ENCODE peak calls at places on chromosomes 12 and 14, in eight cellular contexts. U is NB4, I is A549, P is spleen, R is transverse colon, B is gastrocnemius medialis, X is testis, A is stomach. Z is an unnamed sample.

GRCh38 chr12:51913071-51914033 is 6.0 kb downstream of the ACVRL1 start:
- DNase-seq in X (no peak), B (no peak), R (no peak), I (no peak), P (no peak), A (no peak), U (peak; percentile 27), Z (no peak)

GRCh38 chr14:56686416-56686815 is 106.8 kb downstream of the TMEM260 start:
- DNase-seq in U (no peak), X (no peak), R (peak; percentile 8), A (peak; percentile 41), B (no peak), P (no peak), I (no peak), Z (peak; percentile 75)

GRCh38 chr14:33589334-33589733 is 361.5 kb downstream of the EGLN3 start:
- DNase-seq in P (no peak), R (no peak), A (peak; percentile 49), X (no peak), U (no peak), B (no peak), I (no peak), Z (peak; percentile 30)

GRCh38 chr12:988616-989015 is 2.4 kb upstream of the ERC1 start:
- DNase-seq in X (no peak), R (no peak), A (no peak), P (no peak), U (peak; percentile 43), B (no peak), I (no peak), Z (no peak)

GRCh38 chr14:64811676-64812075 is 68.0 kb downstream of the SPTB start:
- DNase-seq in B (no peak), R (no peak), I (no peak), A (no peak), U (no peak), P (no peak), X (no peak), Z (no peak)

GRCh38 chr14:95233702-95234241 is 76.4 kb upstream of the DICER1 start:
- DNase-seq in B (peak; percentile 47), X (peak; percentile 79), R (peak; percentile 61), U (peak; percentile 58), I (no peak), A (no peak), P (peak; percentile 75), Z (peak; percentile 95)

GRCh38 chr12:45725631-45726593 is 3.6 kb upstream of the ARID2 start:
- DNase-seq in A (no peak), X (peak; percentile 43), R (peak; percentile 17), P (peak; percentile 77), B (no peak), I (peak; percentile 53), U (peak; percentile 69), Z (peak; percentile 12)

GRCh38 chr12:123991402-123991951 is 18.5 kb downstream of the ZNF664 start:
- DNase-seq in P (no peak), X (no peak), B (no peak), A (no peak), R (no peak), U (no peak), I (no peak), Z (no peak)

GRCh38 chr14:105418269-105419054 is 1.2 kb upstream of the MTA1 start:
- DNase-seq in I (no peak), U (no peak), B (no peak), P (no peak), A (no peak), R (no peak), X (no peak), Z (no peak)
- H3K4me3 ChIP-seq in I (peak overlapping the region; percentile 97), U (no peak overlapping the region), B (peak overlapping the region; percentile 75), P (peak overlapping the region; percentile 76), A (no peak overlapping the region), R (no peak overlapping the region), X (no peak overlapping the region), Z (no peak overlapping the region)

DNA sequence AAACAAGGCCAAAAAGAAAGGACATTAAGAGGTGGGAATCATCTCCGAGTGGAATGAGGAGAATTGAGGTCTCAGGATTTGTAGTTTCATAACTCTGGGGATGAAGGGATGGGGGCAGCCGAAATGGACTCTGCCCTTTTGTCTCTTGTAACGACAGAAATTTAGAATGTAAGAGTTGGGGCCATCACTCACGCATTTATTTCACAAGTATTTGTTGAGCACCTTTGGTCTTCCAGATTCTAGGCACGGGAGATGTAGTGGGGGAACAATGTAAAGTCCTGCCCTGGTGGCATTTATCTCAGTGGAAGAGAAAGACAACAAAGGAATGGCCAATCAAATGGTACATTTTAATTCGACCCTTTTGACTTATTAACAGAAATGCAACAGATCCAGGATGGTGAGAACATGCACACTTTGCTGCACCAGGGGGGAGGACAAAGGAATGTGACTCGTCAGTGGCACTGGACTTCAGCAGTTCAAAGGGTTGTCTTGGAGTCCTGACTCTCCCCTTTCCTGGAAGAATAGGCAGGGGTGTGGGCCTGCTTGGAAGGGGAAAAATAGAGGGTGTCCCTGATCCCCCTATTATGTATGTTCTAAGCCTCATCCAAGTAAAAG is 102.0 kb downstream of the TMEM30B start:
- DNase-seq in A (no peak), I (peak; percentile 66), U (no peak), X (no peak), R (no peak), P (no peak), B (no peak), Z (no peak)
- TF ChIP-seq POLR2A in A (no peak), I (no peak), U (no peak), X (no peak), R (no peak), P (no peak), B (no peak), Z (no peak)

GRCh38 chr12:120818416-120818815 is 85.7 kb downstream of the SPPL3 start:
- DNase-seq in B (no peak), I (no peak), X (no peak), R (no peak), P (no peak), A (no peak), U (no peak), Z (no peak)

GRCh38 chr12:120814903-120815429 is 89.2 kb downstream of the SPPL3 start:
- DNase-seq in P (no peak), I (no peak), R (no peak), B (no peak), X (no peak), U (no peak), A (no peak), Z (no peak)

GRCh38 chr12:120820885-120821510 is 83.2 kb downstream of the SPPL3 start:
- DNase-seq in I (no peak), R (no peak), P (no peak), U (no peak), X (no peak), A (no peak), B (no peak), Z (no peak)

GRCh38 chr12:120816363-120816762 is 87.8 kb downstream of the SPPL3 start:
- DNase-seq in B (no peak), I (no peak), A (no peak), X (no peak), R (no peak), U (no peak), P (no peak), Z (no peak)

DNA sequence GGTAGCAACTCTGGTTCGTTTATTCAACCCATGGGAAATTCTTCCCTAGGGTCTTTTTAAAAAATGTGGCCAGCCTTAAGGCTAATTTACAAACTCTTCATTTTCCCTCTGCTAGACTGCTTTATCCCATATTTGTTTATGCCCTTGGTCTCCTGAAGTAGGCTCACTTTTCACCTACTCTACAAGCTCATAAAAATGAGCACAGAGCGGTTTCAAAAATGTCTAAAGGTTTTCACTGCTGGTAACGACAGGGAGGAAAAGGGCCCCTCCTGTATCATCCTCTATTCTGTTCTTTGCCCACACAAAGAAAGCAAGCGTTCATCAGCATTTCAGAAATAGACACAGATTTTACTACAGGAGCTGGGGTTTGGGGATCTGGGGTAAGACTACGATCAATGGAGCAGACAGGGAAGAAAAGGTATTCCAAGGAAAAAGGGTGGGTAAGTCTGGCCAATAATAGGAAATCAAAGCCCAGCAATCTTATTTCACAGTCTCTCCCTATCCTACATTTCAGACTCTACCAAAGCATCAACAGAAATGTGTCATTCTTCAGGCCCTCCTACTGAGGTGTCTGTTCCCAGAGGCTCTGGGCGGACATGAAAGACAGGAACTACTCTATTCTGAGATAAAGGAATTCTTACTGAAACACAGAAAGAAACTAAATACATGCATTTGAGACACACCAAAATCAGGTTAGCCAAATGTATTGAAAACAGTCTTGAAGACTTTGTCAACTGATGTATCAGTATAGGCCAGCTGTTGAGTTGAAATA is 86.4 kb downstream of the SPPL3 start:
- DNase-seq in P (no peak), R (no peak), A (no peak), U (no peak), X (no peak), B (no peak), I (no peak), Z (no peak)
- H3K4me3 ChIP-seq in P (no peak overlapping the region), R (no peak overlapping the region), A (no peak overlapping the region), U (no peak overlapping the region), X (no peak overlapping the region), B (no peak overlapping the region), I (no peak overlapping the region), Z (no peak overlapping the region)

GRCh38 chr12:52924764-52925716 is 20.2 kb upstream of the KRT8 start:
- DNase-seq in X (no peak), U (no peak), P (no peak), A (no peak), R (peak; percentile 68), B (no peak), I (peak; percentile 94), Z (peak; percentile 36)
- TF ChIP-seq POLR2A in X (no peak), U (no peak), P (no peak), A (no peak), R (peak; percentile 40), B (no peak), I (no peak), Z (no peak)

GRCh38 chr12:49340971-49341776 is 4.2 kb upstream of the C1QL4 start:
- DNase-seq in U (no peak), I (no peak), X (no peak), P (no peak), B (no peak), A (peak; percentile 24), R (no peak), Z (no peak)

GRCh38 chr12:49340095-49340870 is 3.3 kb upstream of the C1QL4 start:
- DNase-seq in I (no peak), B (no peak), X (no peak), A (peak; percentile 7), U (no peak), R (no peak), P (no peak), Z (no peak)

GRCh38 chr12:49342914-49343731 is 3.6 kb upstream of the DNAJC22 start:
- DNase-seq in I (peak; percentile 35), X (no peak), U (no peak), A (peak; percentile 24), B (no peak), P (no peak), R (no peak), Z (no peak)

GRCh38 chr12:49341777-49342065 is 4.7 kb upstream of the C1QL4 start:
- DNase-seq in X (no peak), R (no peak), A (no peak), B (no peak), P (no peak), I (no peak), U (no peak), Z (no peak)

GRCh38 chr12:49342066-49342913 is 4.4 kb upstream of the DNAJC22 start:
- DNase-seq in P (peak; percentile 92), R (peak; percentile 88), I (peak; percentile 95), B (peak; percentile 19), X (peak; percentile 90), A (peak; percentile 75), U (peak; percentile 93), Z (peak; percentile 86)
- H3K4me3 ChIP-seq in P (peak overlapping the region; percentile 58), R (peak overlapping the region; percentile 34), I (peak overlapping the region; percentile 48), B (peak overlapping the region; percentile 40), X (peak overlapping the region; percentile 27), A (peak overlapping the region; percentile 44), U (no peak overlapping the region), Z (no peak overlapping the region)